ENCODE peak calls at places on chromosomes 6 and 20, in four cellular contexts. One of them, this sample, is unnamed.

GRCh38 chr20:10489853-10490627 is 54.9 kb downstream of the SLX4IP start:
- DNase-seq in A549: no peak
- DNase-seq in Peyer's patch: no peak
- DNase-seq in upper lobe of left lung: no peak
- DNase-seq in this sample: no peak

GRCh38 chr6:140554421-140554820 is 1180.0 kb upstream of the CITED2 start:
- DNase-seq in upper lobe of left lung: no peak
- DNase-seq in Peyer's patch: no peak
- DNase-seq in A549: no peak
- DNase-seq in this sample: no peak

GRCh38 chr6:98633886-98634285 is 200.5 kb upstream of the POU3F2 start:
- DNase-seq in upper lobe of left lung: no peak
- DNase-seq in A549: no peak
- DNase-seq in Peyer's patch: no peak
- DNase-seq in this sample: no peak

GRCh38 chr6:16511723-16512584 is 249.3 kb downstream of the ATXN1 start:
- DNase-seq in upper lobe of left lung: no peak
- DNase-seq in A549: no peak
- DNase-seq in Peyer's patch: peak
- DNase-seq in this sample: no peak

GRCh38 chr6:128284128-128284527 is 236.3 kb downstream of the PTPRK start:
- DNase-seq in A549: no peak
- DNase-seq in upper lobe of left lung: no peak
- DNase-seq in Peyer's patch: no peak
- DNase-seq in this sample: no peak

GRCh38 chr6:90406957-90407356 is 110.3 kb upstream of the BACH2 start:
- DNase-seq in upper lobe of left lung: no peak
- DNase-seq in Peyer's patch: no peak
- DNase-seq in A549: no peak
- DNase-seq in this sample: no peak

GRCh38 chr6:88584581-88584980 is 378.8 kb downstream of the RNGTT start:
- DNase-seq in Peyer's patch: no peak
- DNase-seq in A549: no peak
- DNase-seq in upper lobe of left lung: no peak
- DNase-seq in this sample: no peak

GRCh38 chr20:59785986-59786753 is 147.3 kb downstream of the SYCP2 start:
- DNase-seq in A549: no peak
- DNase-seq in Peyer's patch: no peak
- DNase-seq in upper lobe of left lung: no peak
- DNase-seq in this sample: no peak

GRCh38 chr20:62951143-62951895 is 1.2 kb upstream of the SLC17A9 start:
- DNase-seq in A549: no peak
- DNase-seq in upper lobe of left lung: no peak
- DNase-seq in Peyer's patch: no peak
- DNase-seq in this sample: no peak

GRCh38 chr6:159758031-159759001 is 3.5 kb upstream of the ACAT2 start:
- DNase-seq in upper lobe of left lung: no peak
- DNase-seq in Peyer's patch: no peak
- DNase-seq in A549: peak
- DNase-seq in this sample: no peak

GRCh38 chr6:21003780-21004541 is 469.7 kb downstream of the CDKAL1 start:
- DNase-seq in Peyer's patch: no peak
- DNase-seq in A549: peak
- DNase-seq in upper lobe of left lung: no peak
- DNase-seq in this sample: no peak

GRCh38 chr20:63056236-63057132 is 49.7 kb upstream of the BHLHE23 start:
- DNase-seq in A549: peak
- DNase-seq in Peyer's patch: peak
- DNase-seq in upper lobe of left lung: no peak
- DNase-seq in this sample: no peak

DNA sequence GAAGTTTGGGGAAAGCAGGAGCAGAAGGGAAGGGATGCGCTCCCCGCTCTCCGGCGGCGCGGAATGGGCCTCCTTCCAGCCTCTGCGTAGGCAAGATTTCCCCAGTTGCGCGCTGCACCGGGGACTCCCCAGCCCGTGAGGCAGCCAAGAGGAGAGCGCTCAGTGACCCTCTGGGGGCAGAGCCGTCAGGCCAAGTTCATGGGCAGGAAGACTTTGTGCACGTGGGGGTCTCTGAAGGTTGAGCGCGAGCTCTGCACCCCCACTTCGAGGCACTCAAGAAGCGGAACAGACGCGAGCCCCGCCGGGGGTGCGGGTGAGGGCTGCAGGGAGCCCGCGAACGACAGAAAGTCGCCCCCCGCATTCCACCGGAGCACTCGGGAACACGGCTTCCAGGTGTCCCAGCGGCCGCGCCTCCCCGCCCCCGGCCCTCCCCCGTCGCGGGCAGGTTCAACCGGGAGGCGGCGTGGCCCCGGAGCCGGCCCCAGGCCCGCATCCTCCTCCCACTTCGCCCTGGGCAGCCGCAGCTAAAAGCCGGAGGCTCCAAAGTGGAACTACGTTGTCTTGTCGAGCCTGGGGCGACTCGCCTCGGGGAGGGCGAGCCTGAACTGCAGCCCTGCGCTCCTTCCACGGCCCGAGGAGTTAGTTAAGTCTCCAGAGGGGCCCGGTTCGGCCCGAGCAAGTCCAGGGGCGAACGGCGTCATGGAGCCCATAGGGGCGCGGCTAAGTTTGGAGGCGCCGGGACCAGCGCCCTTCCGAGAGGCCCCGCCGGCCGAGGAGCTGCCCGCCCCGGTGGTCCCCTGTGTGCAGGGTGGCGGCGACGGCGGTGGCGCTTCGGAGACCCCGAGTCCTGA is at the start of gene PPP1R3G:
- DNase-seq in A549: peak
- DNase-seq in upper lobe of left lung: peak
- DNase-seq in Peyer's patch: peak
- DNase-seq in this sample: peak
- TF ChIP-seq POLR2A in A549: no peak
- TF ChIP-seq POLR2A in upper lobe of left lung: no peak
- TF ChIP-seq POLR2A in Peyer's patch: no peak
- TF ChIP-seq POLR2A in this sample: no peak

DNA sequence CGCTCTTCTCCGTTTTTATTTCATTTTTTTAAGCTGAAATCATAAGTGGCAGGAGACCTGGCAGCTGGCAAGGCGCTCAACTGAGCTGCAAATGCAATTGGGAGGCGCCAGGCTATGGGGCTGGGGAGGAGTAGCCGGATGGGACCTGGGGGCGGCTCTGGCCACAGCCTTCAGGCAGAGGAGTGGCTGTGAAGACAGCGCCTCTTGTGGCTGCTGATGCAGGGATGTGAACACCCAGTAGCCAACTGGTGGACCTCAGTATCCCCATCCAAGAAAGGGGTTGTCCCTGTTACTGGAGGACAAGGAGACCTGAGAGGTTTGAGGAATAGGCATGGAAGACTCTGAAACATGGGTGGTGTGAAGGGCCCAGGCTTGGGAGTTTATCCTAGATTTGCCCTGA is 12.6 kb downstream of the KCNK17 start:
- DNase-seq in upper lobe of left lung: no peak
- DNase-seq in A549: peak
- DNase-seq in Peyer's patch: no peak
- DNase-seq in this sample: no peak
- TF ChIP-seq CTCF in upper lobe of left lung: no peak
- TF ChIP-seq CTCF in A549: no peak
- TF ChIP-seq CTCF in Peyer's patch: no peak
- TF ChIP-seq CTCF in this sample: no peak

GRCh38 chr6:868212-868611 is 175.3 kb upstream of the EXOC2 start:
- DNase-seq in A549: no peak
- DNase-seq in upper lobe of left lung: no peak
- DNase-seq in Peyer's patch: no peak
- DNase-seq in this sample: no peak

GRCh38 chr6:867378-867777 is 174.4 kb upstream of the EXOC2 start:
- DNase-seq in A549: no peak
- DNase-seq in Peyer's patch: no peak
- DNase-seq in upper lobe of left lung: no peak
- DNase-seq in this sample: no peak

GRCh38 chr6:875012-875411 is 182.1 kb upstream of the EXOC2 start:
- DNase-seq in A549: no peak
- DNase-seq in upper lobe of left lung: no peak
- DNase-seq in Peyer's patch: no peak
- DNase-seq in this sample: no peak

GRCh38 chr6:872570-873125 is 179.7 kb upstream of the EXOC2 start:
- DNase-seq in Peyer's patch: no peak
- DNase-seq in A549: no peak
- DNase-seq in upper lobe of left lung: no peak
- DNase-seq in this sample: no peak

DNA sequence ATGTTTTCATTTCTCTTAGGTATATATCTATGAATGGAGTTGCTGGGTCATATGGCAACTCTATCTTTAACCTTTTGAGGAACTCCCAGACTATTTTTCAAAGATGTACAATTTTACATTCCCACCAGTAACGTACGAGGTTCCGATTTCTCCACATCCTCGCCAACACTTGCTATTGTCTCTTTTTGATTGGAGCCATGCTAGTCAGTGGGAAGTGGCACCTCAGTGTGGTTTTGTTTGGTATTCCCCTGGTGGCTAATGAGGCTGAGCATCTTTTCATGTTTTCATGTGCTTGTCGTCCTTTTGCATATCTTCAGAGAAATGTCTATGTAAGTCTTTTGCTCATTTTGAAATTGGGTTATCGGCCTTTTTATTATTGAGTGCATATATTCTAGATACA is 178.6 kb upstream of the EXOC2 start:
- DNase-seq in A549: no peak
- DNase-seq in Peyer's patch: no peak
- DNase-seq in upper lobe of left lung: no peak
- DNase-seq in this sample: no peak
- TF ChIP-seq POLR2A in A549: no peak
- TF ChIP-seq POLR2A in Peyer's patch: no peak
- TF ChIP-seq POLR2A in upper lobe of left lung: no peak
- TF ChIP-seq POLR2A in this sample: no peak

DNA sequence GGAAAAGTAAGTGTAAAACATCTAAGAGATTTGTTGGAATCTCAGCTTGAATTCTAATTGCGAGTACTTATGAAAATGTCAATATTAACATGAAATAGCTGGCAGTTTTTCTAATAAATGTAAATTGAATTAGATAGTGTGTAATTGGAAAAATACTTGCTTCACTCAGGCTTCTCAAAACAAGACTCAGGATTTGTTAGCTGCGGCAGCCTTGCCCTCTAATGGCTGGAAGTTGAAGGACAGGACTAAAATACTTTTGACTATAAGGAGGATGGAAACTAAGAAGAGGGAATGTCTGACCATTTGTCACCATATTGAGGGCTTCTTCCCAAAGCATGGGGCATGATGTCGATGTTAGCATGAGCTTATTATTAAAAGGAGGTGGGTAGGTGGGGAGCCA is 227.0 kb downstream of the UST start:
- DNase-seq in A549: peak
- DNase-seq in upper lobe of left lung: no peak
- DNase-seq in Peyer's patch: no peak
- DNase-seq in this sample: no peak
- TF ChIP-seq CTCF in A549: peak
- TF ChIP-seq CTCF in upper lobe of left lung: no peak
- TF ChIP-seq CTCF in Peyer's patch: no peak
- TF ChIP-seq CTCF in this sample: peak

GRCh38 chr20:9246731-9247130 is 177.8 kb downstream of the PLCB4 start:
- DNase-seq in upper lobe of left lung: no peak
- DNase-seq in A549: no peak
- DNase-seq in Peyer's patch: no peak
- DNase-seq in this sample: no peak

GRCh38 chr20:9236408-9236912 is 167.6 kb downstream of the PLCB4 start:
- DNase-seq in Peyer's patch: no peak
- DNase-seq in A549: no peak
- DNase-seq in upper lobe of left lung: no peak
- DNase-seq in this sample: no peak

GRCh38 chr20:9241721-9242427 is 173.0 kb downstream of the PLCB4 start:
- DNase-seq in A549: no peak
- DNase-seq in upper lobe of left lung: no peak
- DNase-seq in Peyer's patch: no peak
- DNase-seq in this sample: no peak

GRCh38 chr20:9244811-9245210 is 175.9 kb downstream of the PLCB4 start:
- DNase-seq in A549: no peak
- DNase-seq in upper lobe of left lung: no peak
- DNase-seq in Peyer's patch: no peak
- DNase-seq in this sample: no peak

GRCh38 chr20:9241232-9241692 is 172.4 kb downstream of the PLCB4 start:
- DNase-seq in A549: peak
- DNase-seq in upper lobe of left lung: no peak
- DNase-seq in Peyer's patch: no peak
- DNase-seq in this sample: no peak
- TF ChIP-seq POLR2A in A549: no peak
- TF ChIP-seq POLR2A in upper lobe of left lung: no peak
- TF ChIP-seq POLR2A in Peyer's patch: no peak
- TF ChIP-seq POLR2A in this sample: no peak

GRCh38 chr20:61841551-61841950 is 224.1 kb downstream of the TAF4 start:
- DNase-seq in Peyer's patch: no peak
- DNase-seq in upper lobe of left lung: peak
- DNase-seq in A549: no peak
- DNase-seq in this sample: no peak
- TF ChIP-seq CTCF in Peyer's patch: no peak
- TF ChIP-seq CTCF in upper lobe of left lung: no peak
- TF ChIP-seq CTCF in A549: no peak
- TF ChIP-seq CTCF in this sample: no peak

DNA sequence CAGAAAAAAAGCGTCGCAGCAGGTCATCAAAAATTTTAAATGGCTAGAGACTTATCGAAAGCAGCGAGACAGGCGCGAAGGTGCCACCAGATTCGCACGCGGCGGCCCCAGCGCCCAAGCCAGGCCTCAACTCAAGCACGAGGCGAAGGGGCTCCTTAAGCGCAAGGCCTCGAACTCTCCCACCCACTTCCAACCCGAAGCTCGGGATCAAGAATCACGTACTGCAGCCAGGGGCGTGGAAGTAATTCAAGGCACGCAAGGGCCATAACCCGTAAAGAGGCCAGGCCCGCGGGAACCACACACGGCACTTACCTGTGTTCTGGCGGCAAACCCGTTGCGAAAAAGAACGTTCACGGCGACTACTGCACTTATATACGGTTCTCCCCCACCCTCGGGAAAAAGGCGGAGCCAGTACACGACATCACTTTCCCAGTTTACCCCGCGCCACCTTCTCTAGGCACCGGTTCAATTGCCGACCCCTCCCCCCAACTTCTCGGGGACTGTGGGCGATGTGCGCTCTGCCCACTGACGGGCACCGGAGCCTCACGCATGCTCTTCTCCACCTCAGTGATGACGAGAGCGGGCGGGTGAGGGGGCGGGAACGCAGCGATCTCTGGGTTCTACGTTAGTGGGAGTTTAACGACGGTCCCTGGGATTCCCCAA is at the start of gene EEF1A1:
- DNase-seq in A549: peak
- DNase-seq in Peyer's patch: peak
- DNase-seq in upper lobe of left lung: peak
- DNase-seq in this sample: peak
- TF ChIP-seq POLR2A in A549: peak
- TF ChIP-seq POLR2A in Peyer's patch: peak
- TF ChIP-seq POLR2A in upper lobe of left lung: peak
- TF ChIP-seq POLR2A in this sample: peak